ENCODE peak calls at places on chromosomes 2 and 18, in ten cellular contexts. O is posterior vena cava; B is activated T-cell treated with anti-CD3 and anti-CD28 coated beads for 48 hours; U is IMR-90; Y is hepatic stellate cell; M is tibial nerve; V is natural killer cell treated with Interleukin-12 subunit alpha and Interleukin-12 subunit beta and Interleukin-15 and Interleukin-18, amount 100 ng/mL, for 72 hours; G is T-helper 1 cell; Z is Panc1; L is AG10803. D is an unnamed sample.

GRCh38 chr2:226508005-226508404 is 291.6 kb downstream of the IRS1 start:
- DNase-seq in O (no peak), B (no peak), U (no peak), Y (no peak), M (no peak), V (no peak), G (no peak), Z (no peak), L (no peak), D (no peak)

GRCh38 chr2:139652385-139652784 is 872.2 kb upstream of the NXPH2 start:
- DNase-seq in O (no peak), B (no peak), U (no peak), Y (no peak), M (no peak), V (no peak), G (no peak), Z (no peak), L (no peak), D (no peak)

GRCh38 chr2:26469092-26469710 is 8.7 kb downstream of the OTOF start:
- DNase-seq in O (no peak), B (peak), U (peak), Y (peak), M (no peak), V (no peak), G (no peak), Z (peak), L (peak), D (peak)

GRCh38 chr2:237026981-237027711 is 58.5 kb upstream of the COPS8 start:
- DNase-seq in O (peak), B (peak), U (peak), Y (peak), M (peak), V (no peak), G (peak), Z (peak), L (peak), D (peak)

GRCh38 chr2:224268441-224268840 is 133.5 kb downstream of the FAM124B start:
- DNase-seq in O (no peak), B (no peak), U (peak), Y (peak), M (no peak), V (no peak), G (no peak), Z (no peak), L (peak), D (no peak)

GRCh38 chr2:46002507-46002883 is 294.7 kb upstream of the EPAS1 start:
- DNase-seq in O (no peak), B (no peak), U (peak), Y (peak), M (no peak), V (no peak), G (no peak), Z (no peak), L (peak), D (no peak)

GRCh38 chr2:130252880-130253645 is 54.8 kb upstream of the TUBA3E start:
- DNase-seq in O (no peak), B (no peak), U (no peak), Y (no peak), M (no peak), V (no peak), G (no peak), Z (no peak), L (no peak), D (no peak)

GRCh38 chr18:49565656-49566055 is 3.8 kb downstream of the LIPG start:
- DNase-seq in O (no peak), B (no peak), U (peak), Y (no peak), M (no peak), V (no peak), G (no peak), Z (no peak), L (no peak), D (no peak)

GRCh38 chr2:182912518-182912915 is 46.1 kb upstream of the FRZB start:
- DNase-seq in O (no peak), B (no peak), U (no peak), Y (no peak), M (no peak), V (no peak), G (no peak), Z (no peak), L (no peak), D (no peak)

GRCh38 chr18:77815666-77816338 is 566.2 kb downstream of the GALR1 start:
- DNase-seq in O (no peak), B (no peak), U (no peak), Y (no peak), M (no peak), V (no peak), G (no peak), Z (no peak), L (no peak), D (no peak)

GRCh38 chr2:72947947-72948346 is 30.6 kb downstream of the EMX1 start:
- DNase-seq in O (no peak), B (no peak), U (no peak), Y (no peak), M (no peak), V (no peak), G (no peak), Z (no peak), L (no peak), D (no peak)

GRCh38 chr2:129847043-129847442 is 132.4 kb upstream of the RAB6C start:
- DNase-seq in O (no peak), B (no peak), U (no peak), Y (no peak), M (no peak), V (no peak), G (no peak), Z (no peak), L (no peak), D (no peak)

GRCh38 chr18:59002974-59003594 is 136.6 kb upstream of the SEC11C start:
- DNase-seq in O (no peak), B (no peak), U (no peak), Y (no peak), M (no peak), V (no peak), G (no peak), Z (no peak), L (no peak), D (no peak)

GRCh38 chr2:122070241-122070731 is 314.8 kb downstream of the TSN start:
- DNase-seq in O (no peak), B (no peak), U (no peak), Y (peak), M (no peak), V (no peak), G (no peak), Z (no peak), L (peak), D (no peak)

GRCh38 chr18:44897445-44898215 is 216.9 kb downstream of the SETBP1 start:
- DNase-seq in O (no peak), B (no peak), U (no peak), Y (no peak), M (no peak), V (no peak), G (no peak), Z (no peak), L (no peak), D (no peak)

GRCh38 chr18:62776066-62776570 is 60.8 kb downstream of the PHLPP1 start:
- DNase-seq in O (no peak), B (no peak), U (no peak), Y (no peak), M (no peak), V (no peak), G (no peak), Z (no peak), L (no peak), D (no peak)

GRCh38 chr2:240569523-240569997 is 1.3 kb downstream of the RNPEPL1 start:
- DNase-seq in O (no peak), B (no peak), U (no peak), Y (no peak), M (no peak), V (peak), G (no peak), Z (no peak), L (no peak), D (no peak)

D was measured in stimulated activated CD4-positive, alpha-beta T cell treated with anti-CD3 and anti-CD28 coated beads, Interleukin-12 subunit alpha, Interleukin-12 subunit beta, amount 100 ng/mL, for 48 hours.